ENCODE peak calls at places on chromosome 18, in four cellular contexts. P, G, K and E are unnamed samples.
A peak's percentile ranks its signal among the peaks of the same experiment; 100 is the strongest.

GRCh38 chr18:36314754-36315153 is 17.2 kb downstream of the FHOD3 start:
- DNase-seq in K (no peak), P (no peak), G (no peak), E (no peak)

GRCh38 chr18:9825571-9826073 is 60.2 kb upstream of the TXNDC2 start:
- DNase-seq in P (no peak), G (no peak), K (no peak), E (no peak)

GRCh38 chr18:49494660-49495059 is 7.6 kb upstream of the C18orf32 start:
- DNase-seq in G (no peak), K (no peak), P (no peak), E (no peak)

GRCh38 chr18:35355140-35355618 is 11.0 kb upstream of the ZNF24 start:
- DNase-seq in K (peak; percentile 69), G (peak; percentile 31), P (peak; percentile 49), E (peak; percentile 63)

GRCh38 chr18:76475450-76476203 is 19.4 kb downstream of the ZNF516 start:
- DNase-seq in P (no peak), G (no peak), K (no peak), E (no peak)

GRCh38 chr18:78977627-78978271 is 1.9 kb upstream of the SALL3 start:
- DNase-seq in P (no peak), G (no peak), K (no peak), E (peak; percentile 51)

GRCh38 chr18:79900610-79901570 is 50.6 kb downstream of the SLC66A2 start:
- DNase-seq in K (no peak), G (no peak), P (no peak), E (no peak)

GRCh38 chr18:31498450-31499156 is 626 bp downstream of the DSG2 start:
- DNase-seq in K (no peak), P (peak; percentile 15), G (no peak), E (peak; percentile 25)

GRCh38 chr18:55506074-55506473 is 81.9 kb downstream of the TCF4 start:
- DNase-seq in G (no peak), P (no peak), K (no peak), E (no peak)

GRCh38 chr18:11512096-11513030 is 97.0 kb upstream of the SLC35G4 start:
- DNase-seq in G (no peak), P (no peak), K (no peak), E (no peak)

GRCh38 chr18:66558773-66559172 is 45.1 kb downstream of the CDH19 start:
- DNase-seq in G (no peak), K (no peak), P (no peak), E (no peak)

GRCh38 chr18:11002796-11003195 is 146.6 kb downstream of the PIEZO2 start:
- DNase-seq in P (no peak), G (no peak), K (no peak), E (no peak)

GRCh38 chr18:79988079-79988924 is at the start of gene TXNL4A:
- DNase-seq in P (peak; percentile 78), G (peak; percentile 80), K (peak; percentile 89), E (peak; percentile 80)

GRCh38 chr18:63823516-63824219 is 48.5 kb downstream of the SERPINB7 start:
- DNase-seq in K (peak; percentile 53), P (no peak), G (peak; percentile 13), E (peak; percentile 23)

GRCh38 chr18:59286341-59286740 is 13.1 kb upstream of the RAX start:
- DNase-seq in P (no peak), G (no peak), K (no peak), E (no peak)

GRCh38 chr18:69651243-69651642 is 250.6 kb downstream of the DOK6 start:
- DNase-seq in P (no peak), K (no peak), G (no peak), E (no peak)

GRCh38 chr18:10374615-10375295 is 79.7 kb upstream of the APCDD1 start:
- DNase-seq in G (no peak), P (no peak), K (no peak), E (no peak)

GRCh38 chr18:21327101-21327500 is 85.1 kb downstream of the GREB1L start:
- DNase-seq in K (no peak), G (no peak), P (no peak), E (no peak)

GRCh38 chr18:50665519-50665918 is 105.6 kb downstream of the MAPK4 start:
- DNase-seq in K (no peak), P (no peak), G (no peak), E (peak; percentile 54)

GRCh38 chr18:10403675-10404074 is 50.8 kb upstream of the APCDD1 start:
- DNase-seq in K (no peak), G (no peak), P (no peak), E (no peak)

GRCh38 chr18:6778459-6778858 is 48.9 kb downstream of the ARHGAP28 start:
- DNase-seq in K (no peak), P (no peak), G (no peak), E (no peak)

GRCh38 chr18:5519448-5520362 is 24.1 kb downstream of the EPB41L3 start:
- DNase-seq in G (no peak), K (no peak), P (no peak), E (no peak)

GRCh38 chr18:907171-907879 is 2.7 kb downstream of the ADCYAP1 start:
- DNase-seq in K (peak; percentile 28), G (no peak), P (no peak), E (peak; percentile 67)

GRCh38 chr18:59388180-59388579 is 29.1 kb upstream of the LMAN1 start:
- DNase-seq in G (no peak), P (no peak), K (no peak), E (no peak)

GRCh38 chr18:57539702-57540101 is 46.8 kb downstream of the FECH start:
- DNase-seq in K (no peak), G (no peak), P (no peak), E (no peak)

GRCh38 chr18:7658701-7659100 is 91.6 kb downstream of the PTPRM start:
- DNase-seq in K (no peak), G (no peak), P (no peak), E (no peak)

GRCh38 chr18:3138274-3138975 is 81.3 kb downstream of the MYOM1 start:
- DNase-seq in K (no peak), G (no peak), P (no peak), E (no peak)

GRCh38 chr18:26738706-26739105 is 126.8 kb downstream of the AQP4 start:
- DNase-seq in P (no peak), G (no peak), K (no peak), E (no peak)

GRCh38 chr18:42534313-42534712 is 579.3 kb downstream of the PIK3C3 start:
- DNase-seq in G (no peak), P (no peak), K (no peak), E (no peak)

GRCh38 chr18:67302043-67302442 is 214.5 kb downstream of the DSEL start:
- DNase-seq in P (no peak), K (no peak), G (no peak), E (no peak)

GRCh38 chr18:34887881-34888580 is 153.2 kb upstream of the MAPRE2 start:
- DNase-seq in K (no peak), G (no peak), P (no peak), E (no peak)

GRCh38 chr18:79579807-79580480 is 99.7 kb upstream of the CTDP1 start:
- DNase-seq in P (peak; percentile 7), K (peak; percentile 7), G (no peak), E (no peak)

GRCh38 chr18:34528177-34528576 is 181.9 kb upstream of the DTNA start:
- DNase-seq in K (no peak), G (no peak), P (no peak), E (no peak)

GRCh38 chr18:10060469-10060782 is 146.6 kb downstream of the VAPA start:
- DNase-seq in P (no peak), K (no peak), G (no peak), E (no peak)

GRCh38 chr18:908631-909621 is 4.3 kb downstream of the ADCYAP1 start:
- DNase-seq in K (no peak), P (no peak), G (no peak), E (peak; percentile 41)

GRCh38 chr18:74196220-74197119 is 48.1 kb downstream of the TIMM21 start:
- DNase-seq in K (peak; percentile 63), P (peak; percentile 34), G (peak; percentile 3), E (peak; percentile 35)

GRCh38 chr18:29172151-29173015 is 995.5 kb upstream of the CDH2 start:
- DNase-seq in G (no peak), K (no peak), P (no peak), E (no peak)